ENCODE peak calls at places on chromosome 3, in five cellular contexts. B is left ventricle myocardium inferior, V is DND-41, H is heart right ventricle, S is osteoblast. A is an unnamed sample.

GRCh38 chr3:78734048-78734637 is 1033.7 kb downstream of the ROBO1 start:
- DNase-seq in S (no peak), H (no peak), V (no peak), B (no peak), A (no peak)

GRCh38 chr3:129664040-129664646 is 57.7 kb upstream of the PLXND1 start:
- DNase-seq in V (no peak), S (no peak), B (no peak), H (no peak), A (no peak)

GRCh38 chr3:42489116-42489936 is 13.1 kb upstream of the VIPR1 start:
- DNase-seq in H (no peak), S (no peak), V (no peak), B (no peak), A (no peak)

GRCh38 chr3:104564045-104564643 is 802.6 kb upstream of the ALCAM start:
- DNase-seq in B (no peak), H (no peak), S (peak), V (peak), A (no peak)

GRCh38 chr3:72155391-72156064 is 370.6 kb upstream of the PROK2 start:
- DNase-seq in V (no peak), B (peak), H (peak), S (peak), A (no peak)

GRCh38 chr3:187954486-187955075 is 199.4 kb upstream of the LPP start:
- DNase-seq in S (peak), H (no peak), B (no peak), V (no peak), A (no peak)

GRCh38 chr3:142022381-142022780 is 127.0 kb downstream of the TFDP2 start:
- DNase-seq in S (no peak), V (peak), B (no peak), H (no peak), A (no peak)

GRCh38 chr3:33355611-33356010 is 78.4 kb downstream of the FBXL2 start:
- DNase-seq in S (peak), V (no peak), B (no peak), H (no peak), A (no peak)

GRCh38 chr3:53269888-53270880 is 14.4 kb upstream of the TKT start:
- DNase-seq in H (peak), V (peak), S (peak), B (peak), A (peak)

GRCh38 chr3:168803536-168803935 is 707.8 kb upstream of the GOLIM4 start:
- DNase-seq in V (no peak), S (no peak), H (no peak), B (no peak), A (no peak)

GRCh38 chr3:47283596-47284364 is 1.0 kb downstream of the KLHL18 start:
- DNase-seq in S (no peak), B (no peak), V (peak), H (no peak), A (no peak)

GRCh38 chr3:170368921-170369320 is 11.4 kb downstream of the SKIL start:
- DNase-seq in H (no peak), B (no peak), S (no peak), V (no peak), A (no peak)

GRCh38 chr3:143672396-143673165 is 175.7 kb downstream of the SLC9A9 start:
- DNase-seq in S (no peak), B (no peak), H (no peak), V (no peak), A (no peak)

GRCh38 chr3:84961492-84962255 is 2.9 kb downstream of the CADM2 start:
- DNase-seq in H (no peak), V (no peak), S (no peak), B (no peak), A (no peak)

GRCh38 chr3:84960994-84961393 is 2.2 kb downstream of the CADM2 start:
- DNase-seq in S (no peak), B (no peak), H (no peak), V (no peak), A (no peak)

GRCh38 chr3:84960581-84960980 is 1.8 kb downstream of the CADM2 start:
- DNase-seq in B (no peak), S (no peak), V (no peak), H (no peak), A (no peak)

GRCh38 chr3:84958495-84959469 is at the start of gene CADM2:
- DNase-seq in B (peak), H (peak), S (peak), V (no peak), A (peak)

DNA sequence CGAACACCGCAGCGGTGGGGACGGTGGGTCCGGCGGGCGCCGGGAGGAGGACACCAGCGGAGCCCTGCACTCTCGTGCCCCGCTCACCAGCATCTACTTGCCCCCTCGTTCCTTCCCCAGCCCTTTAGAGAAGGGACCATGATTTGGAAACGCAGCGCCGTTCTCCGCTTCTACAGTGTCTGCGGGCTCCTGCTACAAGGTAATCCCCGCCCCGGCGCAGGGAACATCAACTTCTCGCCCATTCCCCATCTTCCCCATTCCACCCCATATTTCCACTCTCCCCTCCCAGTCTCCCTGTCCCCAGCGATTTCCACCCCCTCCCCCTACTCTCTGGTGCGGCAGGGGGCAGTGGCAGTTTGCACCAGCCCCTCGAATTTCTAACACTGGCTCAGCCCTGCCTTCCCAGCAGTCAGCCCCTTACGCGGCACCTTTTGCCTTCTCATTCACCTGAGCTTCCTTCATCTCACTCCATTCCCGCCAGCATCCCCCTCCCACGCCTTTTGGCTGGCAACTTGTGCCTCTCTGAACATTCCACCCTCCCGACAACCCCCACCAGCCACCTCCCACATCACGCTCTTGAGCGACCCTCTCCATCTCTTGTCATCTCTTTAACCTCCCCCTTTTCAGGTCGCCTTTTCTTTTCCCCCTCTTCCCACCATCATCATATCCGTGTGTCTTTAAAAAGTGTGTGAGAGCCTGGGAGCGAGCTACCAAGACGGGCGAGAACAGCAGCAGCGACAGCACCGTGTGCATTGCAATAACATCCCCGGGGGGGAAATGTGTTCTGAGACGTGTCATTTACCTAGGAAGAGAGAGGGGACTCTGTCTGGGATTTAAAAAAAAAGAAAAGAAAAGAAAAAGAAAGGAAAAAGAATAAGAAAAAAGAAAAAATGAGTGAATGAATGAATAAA is 936 bp downstream of the CADM2 start:
- DNase-seq in B (no peak), S (no peak), V (no peak), H (no peak), A (no peak)
- H3K27ac ChIP-seq in B (no peak), S (no peak), V (no peak), H (no peak), A (no peak)

GRCh38 chr3:172204716-172205115 is 165.3 kb downstream of the FNDC3B start:
- DNase-seq in H (no peak), S (no peak), V (no peak), B (no peak), A (no peak)

GRCh38 chr3:172201990-172202318 is 162.6 kb downstream of the FNDC3B start:
- DNase-seq in V (no peak), H (no peak), S (peak), B (no peak), A (no peak)

GRCh38 chr3:172203522-172204258 is 164.3 kb downstream of the FNDC3B start:
- DNase-seq in V (no peak), H (no peak), B (no peak), S (peak), A (no peak)

GRCh38 chr3:172201136-172201989 is 162.0 kb downstream of the FNDC3B start:
- DNase-seq in H (peak), S (peak), V (no peak), B (peak), A (peak)

DNA sequence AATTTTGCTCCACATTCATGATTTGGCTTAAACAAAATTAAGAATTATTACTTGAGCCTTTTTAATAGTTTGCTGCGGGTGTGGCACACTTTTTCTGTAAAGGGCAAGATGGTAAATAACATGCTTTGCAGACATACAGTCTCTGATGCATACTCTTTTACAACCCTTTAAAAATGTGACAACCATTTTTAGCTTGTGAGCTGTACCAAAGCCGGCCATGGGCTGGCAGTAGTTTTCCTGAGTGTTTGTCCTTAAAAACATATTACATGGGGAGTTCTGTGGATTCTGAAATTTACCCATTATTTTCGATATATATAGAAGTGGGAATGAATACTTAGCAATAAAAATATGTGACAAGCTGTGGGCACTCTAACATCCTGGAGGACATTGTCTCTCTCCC is 163.4 kb downstream of the FNDC3B start:
- DNase-seq in B (no peak), H (no peak), V (no peak), S (no peak), A (no peak)
- TF ChIP-seq CTCF in B (no peak), H (no peak), V (no peak), S (peak), A (no peak)

GRCh38 chr3:87732294-87732693 is 326.5 kb downstream of the CGGBP1 start:
- DNase-seq in B (no peak), V (no peak), S (no peak), H (no peak), A (no peak)

DNA sequence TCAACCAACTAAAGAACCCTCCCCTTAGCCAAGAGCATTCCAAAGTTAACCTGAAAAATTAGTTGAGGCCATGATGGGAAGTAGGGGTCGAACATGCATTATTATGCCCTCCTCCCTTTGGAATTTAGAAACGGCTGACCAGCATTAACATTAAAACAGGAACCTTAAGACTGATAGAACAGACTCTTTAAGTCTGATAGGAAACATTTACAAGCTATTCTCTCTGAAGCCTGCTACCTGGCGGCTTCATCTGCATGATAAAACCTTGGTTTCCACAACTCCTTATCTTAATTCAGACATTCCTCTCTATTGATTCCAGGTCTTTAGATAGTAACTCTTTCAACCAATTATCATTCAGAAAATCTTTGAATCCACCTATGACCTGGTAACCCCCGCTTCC is 331.0 kb downstream of the CGGBP1 start:
- DNase-seq in B (no peak), S (no peak), H (no peak), V (no peak), A (no peak)
- H3K27ac ChIP-seq in B (no peak), S (no peak), H (no peak), V (no peak), A (no peak)

GRCh38 chr3:158313344-158313927 is 203.5 kb downstream of the RSRC1 start:
- DNase-seq in B (no peak), H (no peak), S (no peak), V (peak), A (no peak)

GRCh38 chr3:158312560-158313141 is 202.8 kb downstream of the RSRC1 start:
- DNase-seq in B (no peak), S (no peak), V (no peak), H (no peak), A (no peak)

GRCh38 chr3:158314426-158315357 is 204.8 kb downstream of the RSRC1 start:
- DNase-seq in S (no peak), V (no peak), H (no peak), B (no peak), A (no peak)
- TF ChIP-seq CTCF in S (no peak), V (no peak), H (no peak), B (no peak), A (no peak)

GRCh38 chr3:197730200-197730599 is 6.5 kb downstream of the RUBCN start:
- DNase-seq in H (no peak), B (no peak), V (no peak), S (peak), A (no peak)
- H3K27ac ChIP-seq in H (no peak), B (no peak), V (no peak), S (peak), A (no peak)

GRCh38 chr3:148789156-148789555 is 38.5 kb upstream of the CPB1 start:
- DNase-seq in B (no peak), H (no peak), V (no peak), S (no peak), A (no peak)
- TF ChIP-seq CTCF in B (no peak), H (no peak), V (no peak), S (no peak), A (no peak)

DNA sequence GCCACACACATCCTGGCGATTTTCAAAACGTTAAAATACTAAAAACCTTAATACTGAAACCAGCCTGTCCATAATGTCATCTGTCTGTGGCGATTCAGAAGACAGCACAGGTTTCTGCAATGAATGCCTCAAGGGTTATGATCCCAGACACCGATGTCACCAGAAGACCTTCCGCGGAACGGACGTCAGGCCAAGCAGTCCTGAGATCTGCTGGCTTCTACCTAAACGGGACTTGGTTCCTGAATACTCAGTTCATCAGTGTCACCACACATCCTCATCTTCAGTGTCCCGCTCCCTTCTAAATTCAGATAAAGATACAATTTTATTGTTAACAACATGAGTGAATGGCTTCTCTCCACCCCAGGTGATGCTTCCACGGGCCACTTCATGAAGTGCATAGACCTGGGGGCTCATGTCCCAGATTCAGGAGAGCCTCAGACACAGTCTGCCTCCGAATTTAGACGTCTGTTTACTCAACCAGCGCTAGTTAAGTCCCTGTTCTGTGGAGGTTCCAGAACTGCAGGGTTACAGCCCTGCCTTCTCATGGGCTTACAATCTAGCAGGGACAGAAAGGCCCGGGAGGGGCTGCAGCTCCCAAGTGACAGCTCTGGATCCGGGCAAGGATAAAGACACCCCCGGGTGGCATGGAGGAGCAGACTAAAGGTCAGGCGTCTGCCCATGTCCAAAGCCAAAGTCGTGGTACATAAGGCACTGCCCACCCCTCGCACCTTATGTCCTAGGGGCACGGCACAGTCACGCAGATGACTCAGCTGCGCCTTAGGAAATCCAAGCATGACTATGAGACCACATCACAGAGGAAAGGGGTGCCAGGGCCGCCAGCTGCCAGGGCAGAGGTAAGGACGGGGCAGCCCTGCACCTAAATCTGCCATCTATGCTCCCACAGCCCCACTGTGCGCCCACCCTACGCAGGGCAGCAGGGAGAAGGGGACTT is 75.9 kb downstream of the VGLL4 start:
- DNase-seq in V (no peak), B (no peak), S (peak), H (no peak), A (no peak)
- H3K27ac ChIP-seq in V (no peak), B (peak), S (peak), H (peak), A (peak)

DNA sequence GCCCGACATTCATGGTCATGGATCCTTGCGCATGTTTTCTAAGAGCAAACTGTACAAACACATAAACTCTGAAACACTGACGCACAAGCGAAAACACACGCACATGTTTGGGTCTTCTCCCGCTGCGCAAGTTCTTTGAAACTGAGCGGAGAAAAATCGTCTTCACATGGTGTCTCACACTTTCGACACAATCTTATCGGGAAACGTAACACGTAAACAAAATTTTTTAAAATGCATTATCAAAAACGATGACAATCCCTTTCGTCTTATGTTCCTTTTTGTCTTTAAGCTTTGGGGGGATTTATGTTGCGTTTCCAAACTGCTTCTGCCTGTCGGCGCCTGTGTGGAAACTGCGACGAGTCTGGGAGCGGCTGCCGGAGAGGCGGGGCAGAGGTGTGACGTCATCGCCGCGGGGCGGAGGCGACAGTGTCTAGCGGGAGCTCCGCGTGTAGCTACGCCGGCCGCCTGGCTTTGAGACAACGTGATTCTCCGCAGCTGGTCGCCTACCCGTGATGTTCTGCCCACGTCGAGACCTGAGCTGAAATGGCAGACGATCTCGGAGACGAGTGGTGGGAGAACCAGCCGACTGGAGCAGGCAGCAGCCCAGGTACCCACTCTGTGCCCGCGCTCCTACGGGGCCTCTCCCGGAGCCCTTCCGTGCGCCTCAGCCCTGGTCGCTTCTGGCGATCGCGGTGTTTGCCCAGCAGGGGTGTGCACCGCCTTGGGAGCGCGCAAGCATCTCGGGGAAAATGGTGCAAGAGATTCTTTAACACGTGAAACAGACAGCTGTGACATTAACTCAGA is at the start of gene CMSS1:
- DNase-seq in H (peak), B (peak), S (peak), V (peak), A (peak)
- TF ChIP-seq CTCF in H (peak), B (peak), S (peak), V (no peak), A (peak)

A was measured in upper lobe of right lung.